ENCODE peak calls at places on chromosomes 5 and 9, in six cellular contexts. O is SK-N-SH, K is HepG2, Z is GM12878, Q is H1, P is K562. D is an unnamed sample. For H3K27me3, the result is how much of the 10 kb centered on the place peaks cover.

GRCh38 chr9:96020300-96020821 is 144.9 kb downstream of the ERCC6L2 start:
- DNase-seq in O (no peak), K (no peak), Z (no peak), Q (peak), P (no peak), D (no peak)

GRCh38 chr9:8694983-8695588 is 895.5 kb upstream of the DMAC1 start:
- DNase-seq in O (no peak), K (no peak), Z (no peak), Q (no peak), P (no peak), D (no peak)

GRCh38 chr9:74366111-74366510 is 131.0 kb upstream of the RORB start:
- DNase-seq in O (no peak), K (no peak), Z (no peak), Q (no peak), P (no peak), D (no peak)

GRCh38 chr5:178257650-178258049 is 25.0 kb upstream of the PHYKPL start:
- DNase-seq in O (no peak), K (no peak), Z (no peak), Q (no peak), P (no peak), D (no peak)

GRCh38 chr9:136947955-136948510 is 3.0 kb downstream of the C8G start:
- DNase-seq in O (peak), K (peak), Z (no peak), Q (peak), P (peak), D (peak)

GRCh38 chr9:32552172-32552872 is at the start of the genes SMIM27 and TOPORS:
- DNase-seq in O (peak), K (peak), Z (peak), Q (peak), P (peak), D (peak)

GRCh38 chr5:176716320-176716719 is 69.0 kb downstream of the TSPAN17 start:
- DNase-seq in O (peak), K (no peak), Z (no peak), Q (no peak), P (peak), D (no peak)

GRCh38 chr5:157431544-157432200 is 28.3 kb upstream of the NIPAL4 start:
- DNase-seq in O (no peak), K (peak), Z (peak), Q (no peak), P (peak), D (peak)

GRCh38 chr5:127112347-127112864 is 39.1 kb upstream of the C5orf63 start:
- DNase-seq in O (no peak), K (no peak), Z (no peak), Q (no peak), P (no peak), D (no peak)

GRCh38 chr5:157563373-157564148 is 12.0 kb downstream of the ADAM19 start:
- DNase-seq in O (peak), K (no peak), Z (no peak), Q (no peak), P (no peak), D (no peak)

GRCh38 chr9:110919609-110920008 is 118.7 kb downstream of the LPAR1 start:
- DNase-seq in O (no peak), K (no peak), Z (no peak), Q (no peak), P (no peak), D (no peak)

GRCh38 chr9:109143881-109144562 is 23.0 kb downstream of the FRRS1L start:
- DNase-seq in O (peak), K (peak), Z (peak), Q (no peak), P (peak), D (no peak)

GRCh38 chr5:132761321-132762240 is 14.4 kb downstream of the CCNI2 start:
- DNase-seq in O (no peak), K (no peak), Z (no peak), Q (no peak), P (no peak), D (no peak)

GRCh38 chr5:107555425-107556090 is 115.2 kb downstream of the EFNA5 start:
- DNase-seq in O (no peak), K (no peak), Z (no peak), Q (no peak), P (no peak), D (no peak)

GRCh38 chr9:122374885-122375420 is 4.1 kb downstream of the PTGS1 start:
- DNase-seq in O (peak), K (no peak), Z (no peak), Q (no peak), P (peak), D (no peak)

GRCh38 chr5:103827976-103828375 is 265.4 kb upstream of the NUDT12 start:
- DNase-seq in O (no peak), K (no peak), Z (no peak), Q (no peak), P (no peak), D (no peak)

GRCh38 chr9:81314525-81314924 is 374.8 kb downstream of the TLE1 start:
- DNase-seq in O (no peak), K (no peak), Z (no peak), Q (no peak), P (no peak), D (no peak)

GRCh38 chr5:112634166-112634565 is 103.5 kb upstream of the APC start:
- DNase-seq in O (no peak), K (no peak), Z (no peak), Q (no peak), P (no peak), D (peak)

GRCh38 chr9:76902395-76902794 is 3.5 kb downstream of the PRUNE2 start:
- DNase-seq in O (no peak), K (no peak), Z (no peak), Q (no peak), P (no peak), D (no peak)

GRCh38 chr5:172064766-172065165 is 58.3 kb upstream of the FBXW11 start:
- DNase-seq in O (no peak), K (no peak), Z (no peak), Q (no peak), P (no peak), D (no peak)

DNA sequence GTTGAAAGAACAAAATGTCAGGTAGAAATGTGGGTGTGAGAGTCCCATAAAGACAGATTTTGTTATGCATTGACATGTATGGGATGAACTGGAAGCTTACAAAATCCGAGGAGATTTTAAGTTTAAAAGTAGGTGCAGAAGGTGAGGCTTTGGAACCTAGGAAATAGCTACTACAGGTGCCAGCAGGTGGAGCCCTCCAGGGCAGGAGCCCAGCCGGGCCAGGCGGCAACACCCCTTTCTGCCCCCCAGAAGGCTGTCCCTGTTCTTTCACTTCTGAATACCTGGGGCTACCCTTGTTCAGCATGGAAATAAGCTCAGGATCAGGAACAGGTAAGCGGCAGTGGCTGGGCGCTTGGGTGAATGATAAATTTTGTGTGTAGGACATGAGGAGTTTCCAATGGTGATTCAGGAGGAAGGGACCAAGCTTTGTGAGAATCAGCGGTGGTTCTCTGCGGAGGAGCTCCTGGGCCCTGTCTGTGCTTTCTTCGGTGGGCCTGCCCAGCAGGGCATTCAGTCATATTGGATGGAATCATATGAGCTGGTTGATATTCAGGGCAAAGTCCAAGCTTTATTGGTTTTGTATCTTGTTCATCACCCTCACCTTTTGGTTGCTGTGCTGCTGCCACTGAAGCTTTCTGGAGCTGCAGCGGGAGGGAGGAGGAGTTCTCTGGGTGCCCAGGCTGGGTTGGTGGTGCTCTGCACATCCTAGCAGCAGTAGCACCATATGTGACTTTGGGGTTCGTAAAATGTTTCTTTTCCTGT is 12.3 kb downstream of the PCBD2 start:
- DNase-seq in O (no peak), K (peak), Z (no peak), Q (peak), P (peak), D (no peak)
- TF ChIP-seq CTCF in O (peak), K (peak), Z (peak), Q (peak), P (peak), D (no peak)

GRCh38 chr9:13213337-13213736 is 66.2 kb downstream of the MPDZ start:
- DNase-seq in O (no peak), K (peak), Z (no peak), Q (no peak), P (no peak), D (no peak)
- TF ChIP-seq GABPA in O (no peak), K (no peak), Z (no peak), Q (no peak), P (no peak), D (no peak)

GRCh38 chr9:132125944-132126720 is 35.7 kb upstream of the NTNG2 start:
- DNase-seq in O (no peak), K (no peak), Z (no peak), Q (no peak), P (no peak), D (no peak)
- H3K27me3 ChIP-seq in O (under half), K (half or more), Z (under half), Q (under half), P (under half), D (under half)

DNA sequence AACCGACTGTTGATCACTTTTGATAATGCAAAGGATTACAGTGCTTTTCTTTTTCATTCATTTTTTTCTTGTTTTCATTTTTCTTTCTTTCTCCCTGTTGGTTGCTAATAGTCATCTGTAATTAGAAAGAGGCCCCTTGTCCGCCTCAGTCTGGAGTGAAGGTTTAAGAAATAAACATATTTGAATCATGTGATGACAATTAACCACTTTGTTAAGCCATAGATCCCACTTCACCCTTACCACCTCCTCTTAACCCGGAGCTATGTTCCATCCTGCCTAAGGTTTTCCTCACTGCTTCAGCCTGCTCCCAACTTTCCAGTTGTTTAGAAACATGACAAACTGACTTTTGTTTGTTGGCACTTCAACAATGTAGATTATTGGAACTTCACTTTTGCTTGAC is 37.4 kb upstream of the SSBP2 start:
- DNase-seq in O (no peak), K (no peak), Z (no peak), Q (no peak), P (no peak), D (no peak)
- TF ChIP-seq CTCF in O (no peak), K (no peak), Z (no peak), Q (no peak), P (no peak), D (no peak)

DNA sequence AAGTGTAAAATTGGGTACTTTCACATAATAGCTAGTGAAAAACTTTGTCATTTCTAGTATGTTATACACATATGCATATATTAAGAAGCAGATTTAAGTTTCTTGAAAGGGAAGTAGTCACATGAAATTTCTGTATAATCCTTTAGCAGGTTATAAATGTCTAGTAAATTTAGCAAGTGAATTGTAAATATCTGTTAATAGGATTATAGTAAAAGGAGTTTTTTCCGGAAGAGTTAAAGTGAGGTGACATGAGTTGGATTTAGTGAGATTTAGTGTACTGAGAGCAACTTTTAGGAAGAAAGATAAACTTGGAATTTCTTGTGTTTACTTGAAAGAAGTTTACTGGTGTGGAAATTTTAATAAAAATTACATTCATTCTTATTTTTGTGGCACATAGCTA is 38.4 kb downstream of the SPIN1 start:
- DNase-seq in O (no peak), K (no peak), Z (no peak), Q (no peak), P (no peak), D (no peak)
- TF ChIP-seq GABPA in O (no peak), K (no peak), Z (no peak), Q (no peak), P (no peak), D (no peak)

DNA sequence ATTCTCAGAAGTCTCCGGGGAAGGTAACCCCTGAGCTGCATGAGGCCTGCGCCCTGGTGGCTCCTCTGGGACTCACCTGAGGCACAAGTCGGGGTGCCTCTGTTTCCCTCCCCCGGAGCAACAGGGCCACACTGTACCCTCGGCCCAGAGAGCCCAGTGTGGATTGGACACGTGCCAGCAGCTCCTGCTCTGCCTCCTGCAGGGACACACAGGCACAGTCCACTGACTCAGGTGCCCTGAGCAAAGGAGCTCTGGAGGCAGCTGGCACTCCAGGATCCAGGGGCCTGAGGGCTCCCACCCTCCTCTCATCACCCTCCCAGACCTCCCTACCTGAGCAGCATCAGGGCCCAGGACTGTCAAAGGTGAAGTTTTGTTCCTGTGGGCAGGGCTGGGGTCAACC is 29.5 kb downstream of the SLC35A4 start:
- DNase-seq in O (no peak), K (no peak), Z (no peak), Q (no peak), P (no peak), D (no peak)
- H3K27me3 ChIP-seq in O (under half), K (under half), Z (under half), Q (under half), P (under half), D (under half)

GRCh38 chr9:5188060-5188707 is 2.7 kb upstream of the INSL6 start:
- DNase-seq in O (no peak), K (no peak), Z (no peak), Q (no peak), P (no peak), D (no peak)

GRCh38 chr9:5186416-5187169 is 1.2 kb upstream of the INSL6 start:
- DNase-seq in O (peak), K (peak), Z (no peak), Q (no peak), P (peak), D (peak)

GRCh38 chr9:5185220-5185840 is at the start of gene INSL6:
- DNase-seq in O (no peak), K (no peak), Z (no peak), Q (peak), P (no peak), D (no peak)

DNA sequence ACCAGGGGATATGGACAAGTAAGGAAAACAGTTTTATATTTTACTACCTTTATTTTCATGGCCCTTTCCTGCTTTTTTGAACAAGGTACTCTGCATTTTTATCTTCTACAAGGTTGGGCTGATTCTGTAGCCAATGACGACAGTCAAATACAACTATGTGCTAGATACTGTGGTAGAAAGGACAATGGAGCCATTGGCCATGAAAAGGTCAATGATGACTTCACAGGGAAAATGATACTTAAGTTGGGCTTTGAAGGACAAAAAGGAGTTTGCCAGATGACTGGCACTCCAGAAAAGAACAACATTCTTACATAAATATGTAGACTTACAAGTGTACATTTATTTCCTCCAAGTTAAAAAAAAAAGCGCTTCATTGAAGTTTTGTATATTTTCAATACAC is 663 bp downstream of the INSL6 start:
- DNase-seq in O (no peak), K (no peak), Z (no peak), Q (no peak), P (no peak), D (no peak)
- TF ChIP-seq CTCF in O (no peak), K (no peak), Z (no peak), Q (no peak), P (no peak), D (no peak)

D was measured in HL-60.